ENCODE peak calls at places on chromosomes 6 and 20, in seven cellular contexts. E, K, R, I, F, L and U are unnamed samples.

GRCh38 chr20:35490736-35491181 is 35.4 kb downstream of the CEP250 start:
- DNase-seq in R (no peak), I (no peak), E (no peak), F (no peak), L (no peak), K (peak; percentile 81), U (peak; percentile 69)

GRCh38 chr6:137311940-137312339 is 92.8 kb upstream of the IFNGR1 start:
- DNase-seq in K (no peak), I (no peak), E (no peak), L (no peak), R (no peak), F (no peak), U (no peak)

GRCh38 chr6:55696041-55696440 is 117.0 kb upstream of the HMGCLL1 start:
- DNase-seq in L (no peak), K (no peak), E (no peak), F (no peak), R (no peak), I (no peak), U (no peak)

GRCh38 chr6:111992851-111993250 is 61.1 kb upstream of the CCN6 start:
- DNase-seq in R (peak; percentile 81), E (no peak), L (peak; percentile 23), F (no peak), I (peak; percentile 13), K (no peak), U (no peak)

GRCh38 chr6:109093732-109094131 is 914 bp downstream of the SESN1 start:
- DNase-seq in E (no peak), L (no peak), R (peak; percentile 25), F (no peak), K (no peak), I (peak; percentile 14), U (no peak)

GRCh38 chr20:34530342-34530741 is 14.1 kb downstream of the DYNLRB1 start:
- DNase-seq in K (no peak), R (no peak), F (no peak), L (no peak), I (no peak), E (no peak), U (no peak)

GRCh38 chr6:36917541-36918193 is 31.9 kb downstream of the C6orf89 start:
- DNase-seq in R (no peak), E (no peak), L (no peak), F (no peak), I (no peak), K (no peak), U (no peak)

GRCh38 chr6:129717287-129717686 is 7.3 kb upstream of the ARHGAP18 start:
- DNase-seq in R (peak; percentile 21), L (no peak), K (no peak), F (no peak), I (no peak), E (no peak), U (no peak)

GRCh38 chr6:113306552-113307145 is 550.5 kb upstream of the MARCKS start:
- DNase-seq in F (peak; percentile 25), K (peak; percentile 76), R (peak; percentile 62), E (peak; percentile 73), I (peak; percentile 23), L (peak; percentile 92), U (peak; percentile 52)

GRCh38 chr20:49367113-49367512 is 89.3 kb upstream of the ZNFX1 start:
- DNase-seq in L (no peak), R (no peak), E (no peak), F (no peak), K (no peak), I (no peak), U (no peak)

GRCh38 chr6:1315560-1316386 is 3.9 kb downstream of the FOXQ1 start:
- DNase-seq in I (no peak), E (no peak), K (no peak), L (peak; percentile 62), R (no peak), F (no peak), U (no peak)

GRCh38 chr6:89494131-89494793 is 61.3 kb downstream of the ANKRD6 start:
- DNase-seq in L (peak; percentile 78), F (no peak), E (no peak), K (no peak), R (no peak), I (no peak), U (no peak)
- TF ChIP-seq CTCF in L (peak; percentile 79), F (no peak), E (no peak), K (no peak), R (peak; percentile 3), I (no peak), U (no peak)

GRCh38 chr6:74115674-74116073 is 419.7 kb downstream of the CD109 start:
- DNase-seq in L (peak; percentile 53), R (no peak), K (no peak), F (no peak), E (no peak), I (no peak), U (no peak)

GRCh38 chr6:74114428-74114827 is 418.4 kb downstream of the CD109 start:
- DNase-seq in R (no peak), F (no peak), E (no peak), L (no peak), I (no peak), K (no peak), U (no peak)

GRCh38 chr6:74113901-74114300 is 417.9 kb downstream of the CD109 start:
- DNase-seq in E (no peak), L (no peak), F (no peak), R (no peak), I (no peak), K (no peak), U (no peak)

DNA sequence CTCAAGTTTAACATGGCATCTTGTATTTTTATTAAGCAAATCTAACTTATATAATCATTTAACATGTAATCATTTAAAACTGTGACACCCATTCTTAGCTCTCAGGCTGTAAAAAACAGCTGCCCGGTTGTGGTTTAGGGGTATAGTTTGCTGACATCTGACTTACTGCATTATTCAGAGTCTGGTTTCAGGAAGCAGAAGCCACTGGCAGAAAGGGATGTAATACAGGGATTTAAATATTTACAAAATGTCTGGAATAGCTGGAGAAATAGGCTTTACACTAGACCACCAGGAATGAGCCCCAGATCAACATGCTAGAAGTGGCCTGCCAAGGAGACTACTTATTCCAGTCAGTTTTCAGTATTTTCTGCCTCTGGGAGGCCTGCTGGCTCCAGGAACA is 421.1 kb downstream of the CD109 start:
- DNase-seq in K (no peak), R (no peak), E (no peak), L (no peak), F (no peak), I (no peak), U (no peak)
- H3K27ac ChIP-seq in K (no peak overlapping the region), R (no peak overlapping the region), E (no peak overlapping the region), L (no peak overlapping the region), F (no peak overlapping the region), I (no peak overlapping the region), U (no peak overlapping the region)

GRCh38 chr6:16512585-16513109 is 248.6 kb downstream of the ATXN1 start:
- DNase-seq in K (no peak), I (no peak), E (no peak), F (no peak), R (no peak), L (no peak), U (no peak)

GRCh38 chr6:16511723-16512584 is 249.3 kb downstream of the ATXN1 start:
- DNase-seq in E (no peak), L (no peak), R (peak; percentile 14), I (no peak), F (no peak), K (peak; percentile 52), U (no peak)

GRCh38 chr6:16511048-16511660 is 250.1 kb downstream of the ATXN1 start:
- DNase-seq in R (peak; percentile 30), L (no peak), F (no peak), E (no peak), I (peak; percentile 36), K (no peak), U (no peak)

GRCh38 chr6:16510245-16510644 is 251.0 kb downstream of the ATXN1 start:
- DNase-seq in I (no peak), F (no peak), L (no peak), R (no peak), E (no peak), K (no peak), U (no peak)

DNA sequence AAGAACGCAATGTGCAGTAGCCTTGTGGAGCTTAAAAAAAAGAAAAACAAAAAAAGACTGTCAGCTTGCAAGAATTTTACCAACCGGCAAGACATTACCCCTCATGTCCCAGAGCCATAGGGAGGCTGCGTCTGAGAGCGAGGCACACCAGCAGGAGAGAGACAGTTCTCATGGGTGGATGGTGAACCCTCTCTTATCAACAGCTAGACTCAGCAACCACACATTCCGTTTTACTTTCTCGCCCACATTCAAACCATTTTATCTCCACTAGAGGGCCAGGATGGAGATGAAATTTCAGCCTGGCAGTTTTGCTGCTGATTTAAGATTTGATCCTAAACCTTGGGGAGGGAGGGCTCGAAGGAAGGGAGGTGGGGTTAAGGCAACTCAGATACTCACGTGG is 247.0 kb downstream of the ATXN1 start:
- DNase-seq in E (no peak), L (peak; percentile 71), K (no peak), R (peak; percentile 18), F (no peak), I (peak; percentile 33), U (no peak)
- TF ChIP-seq CTCF in E (peak; percentile 31), L (peak; percentile 75), K (peak; percentile 50), R (peak; percentile 58), F (peak; percentile 36), I (peak; percentile 37), U (peak; percentile 37)

GRCh38 chr20:37357481-37358365 is 11.8 kb downstream of the SRC start:
- DNase-seq in F (no peak), L (peak; percentile 35), I (no peak), R (no peak), E (no peak), K (no peak), U (peak; percentile 94)
- H3K27ac ChIP-seq in F (no peak overlapping the region), L (no peak overlapping the region), I (peak overlapping the region; percentile 96), R (peak overlapping the region; percentile 26), E (peak overlapping the region; percentile 75), K (no peak overlapping the region), U (peak overlapping the region; percentile 37)

GRCh38 chr20:41011551-41012067 is 17.0 kb upstream of the TOP1 start:
- DNase-seq in I (no peak), F (no peak), R (no peak), L (no peak), E (no peak), K (peak; percentile 76), U (no peak)

GRCh38 chr20:41018153-41018552 is 10.5 kb upstream of the TOP1 start:
- DNase-seq in R (peak; percentile 87), L (no peak), F (no peak), K (no peak), I (peak; percentile 78), E (no peak), U (no peak)

GRCh38 chr20:41014557-41015088 is 14.0 kb upstream of the TOP1 start:
- DNase-seq in L (no peak), E (no peak), F (no peak), I (no peak), R (no peak), K (no peak), U (no peak)

DNA sequence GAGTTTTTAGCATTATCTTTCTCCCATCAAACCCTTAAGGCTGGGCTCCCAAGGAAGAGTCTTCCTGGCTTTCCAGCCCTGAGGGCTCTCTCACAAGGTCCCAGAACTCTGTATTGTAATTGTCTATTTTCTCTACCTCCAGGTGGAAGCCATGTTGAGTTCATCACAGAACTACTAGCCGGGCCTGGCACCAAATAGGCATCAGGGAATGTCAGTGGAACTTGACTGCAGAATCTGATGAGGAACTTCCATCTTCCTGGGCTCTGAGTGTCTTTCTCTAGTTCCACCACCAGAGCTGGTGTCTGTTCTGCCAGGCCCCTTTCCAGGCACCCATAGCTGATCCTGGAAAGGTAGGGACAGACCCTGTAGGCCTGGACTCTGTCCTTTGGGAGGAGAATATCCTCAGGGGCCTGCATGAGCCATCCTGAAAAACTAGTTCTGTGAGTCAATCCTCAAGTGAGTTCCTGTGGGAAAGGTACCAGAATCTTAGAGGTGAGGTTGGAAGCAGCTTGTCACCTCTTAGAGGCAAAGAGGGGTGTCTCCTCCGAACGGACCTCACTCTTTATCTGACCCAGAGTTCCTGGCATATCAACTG is 11.1 kb upstream of the TOP1 start:
- DNase-seq in I (peak; percentile 86), K (no peak), E (no peak), R (peak; percentile 79), F (no peak), L (no peak), U (no peak)
- TF ChIP-seq CTCF in I (no peak), K (no peak), E (no peak), R (no peak), F (no peak), L (peak; percentile 53), U (no peak)